ENCODE peak calls at places on chromosomes 11 and 22, in four cellular contexts. V is thoracic aorta, B is GM23338, M is body of pancreas. J is an unnamed sample. For H3K4me1, the result is how much of the 10 kb centered on the place peaks cover.

GRCh38 chr22:24105018-24105360 is 76.3 kb upstream of the SUSD2 start:
- DNase-seq in M (no peak), V (no peak), B (no peak), J (no peak)

GRCh38 chr22:42648368-42649260 is 578 bp downstream of the CYB5R3 start:
- DNase-seq in V (no peak), B (no peak), M (peak), J (peak)

GRCh38 chr11:120079750-120080610 is 57.9 kb downstream of the TRIM29 start:
- DNase-seq in M (peak), V (no peak), B (peak), J (no peak)

GRCh38 chr11:73201249-73201648 is 16.8 kb upstream of the P2RY2 start:
- DNase-seq in V (no peak), B (peak), M (no peak), J (no peak)

GRCh38 chr11:47123094-47123493 is 53.6 kb downstream of the ARFGAP2 start:
- DNase-seq in V (no peak), B (no peak), M (no peak), J (no peak)

GRCh38 chr22:44931077-44931540 is 78.7 kb downstream of the PHF21B start:
- DNase-seq in B (no peak), M (peak), V (no peak), J (no peak)

GRCh38 chr11:110795124-110795624 is 82.9 kb upstream of the ARHGAP20 start:
- DNase-seq in B (no peak), V (no peak), M (no peak), J (no peak)

GRCh38 chr11:2995091-2995561 is 3.0 kb upstream of the NAP1L4 start:
- DNase-seq in B (peak), M (no peak), V (no peak), J (no peak)

GRCh38 chr11:129090056-129090455 is 102.1 kb downstream of the ARHGAP32 start:
- DNase-seq in B (no peak), M (no peak), V (no peak), J (no peak)

GRCh38 chr11:134181707-134182106 is 42.1 kb downstream of the NCAPD3 start:
- DNase-seq in V (no peak), B (no peak), M (no peak), J (no peak)

GRCh38 chr22:49724030-49724892 is 103.4 kb downstream of the BRD1 start:
- DNase-seq in V (no peak), M (no peak), B (no peak), J (peak)

GRCh38 chr22:23035557-23036277 is 34.6 kb upstream of the GNAZ start:
- DNase-seq in B (no peak), V (no peak), M (no peak), J (no peak)

GRCh38 chr11:9530901-9531625 is 42.4 kb upstream of the WEE1 start:
- DNase-seq in M (no peak), B (no peak), V (no peak), J (no peak)

GRCh38 chr11:111913997-111914396 is 1.5 kb downstream of the HSPB2 start:
- DNase-seq in V (peak), B (no peak), M (peak), J (peak)

GRCh38 chr11:127052420-127052819 is 51.9 kb upstream of the KIRREL3 start:
- DNase-seq in M (no peak), V (no peak), B (peak), J (no peak)

GRCh38 chr11:47469411-47470179 is 20.7 kb upstream of the RAPSN start:
- DNase-seq in M (no peak), B (no peak), V (no peak), J (no peak)

GRCh38 chr11:17169876-17170275 is 37.9 kb downstream of the PIK3C2A start:
- DNase-seq in M (no peak), V (no peak), B (no peak), J (no peak)

GRCh38 chr11:68584097-68584496 is 100.2 kb upstream of the GAL start:
- DNase-seq in V (no peak), M (peak), B (peak), J (no peak)

GRCh38 chr22:18950141-18950540 is 14.0 kb upstream of the PRODH start:
- DNase-seq in V (no peak), M (no peak), B (no peak), J (no peak)

GRCh38 chr11:47331454-47332302 is 20.8 kb downstream of the MYBPC3 start:
- DNase-seq in V (no peak), B (no peak), M (no peak), J (no peak)

GRCh38 chr11:86735462-86736302 is 63.3 kb upstream of the ME3 start:
- DNase-seq in M (no peak), V (no peak), B (no peak), J (no peak)

GRCh38 chr22:46604306-46604690 is 15.9 kb upstream of the GRAMD4 start:
- DNase-seq in B (no peak), M (no peak), V (no peak), J (no peak)
- H3K4me3 ChIP-seq in B (no peak), M (no peak), V (no peak), J (no peak)

GRCh38 chr11:76837696-76838421 is 22.9 kb upstream of the ACER3 start:
- DNase-seq in M (no peak), B (no peak), V (no peak), J (no peak)
- H3K4me1 ChIP-seq in M (under half), B (under half), V (under half), J (under half)

DNA sequence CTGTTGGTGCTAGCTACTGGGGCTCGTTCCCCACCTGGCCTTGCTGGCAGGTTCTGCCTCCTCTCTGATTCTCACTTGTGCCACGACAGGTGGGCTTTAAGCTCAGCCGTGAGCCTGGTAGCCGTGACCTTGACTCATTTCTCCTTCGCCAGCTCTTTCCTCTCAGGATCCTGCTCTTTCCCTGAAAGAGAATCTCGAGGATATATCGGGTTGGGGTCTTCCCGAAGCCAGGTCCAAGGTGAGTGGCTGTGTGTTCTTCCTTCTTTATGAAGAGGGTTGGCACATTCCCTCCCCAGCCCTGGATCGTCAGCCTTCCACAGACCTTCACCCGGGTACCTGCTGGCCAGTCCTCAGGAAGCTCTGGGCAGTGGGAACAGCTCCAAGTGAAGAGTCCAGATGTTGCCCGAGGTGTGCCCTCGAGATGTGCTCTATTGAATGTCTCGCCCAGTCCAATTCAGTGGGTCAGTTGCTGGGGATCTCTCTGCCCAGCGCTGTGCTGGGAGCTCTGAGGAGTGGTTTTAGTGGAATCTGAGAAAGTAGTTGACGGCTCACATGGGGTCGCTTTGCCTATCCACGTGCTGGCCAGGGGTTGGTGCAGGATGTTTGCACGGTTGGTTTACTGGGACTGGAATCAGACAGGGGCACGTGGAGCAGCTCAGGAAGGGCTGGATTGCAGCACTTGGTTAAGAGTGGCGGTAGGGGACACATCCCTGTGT is 1.4 kb downstream of the ZNF74 start:
- DNase-seq in V (no peak), B (no peak), M (no peak), J (no peak)
- H3K4me3 ChIP-seq in V (no peak), B (peak), M (no peak), J (peak)

GRCh38 chr22:34986461-34986977 is 79.4 kb upstream of the ISX start:
- DNase-seq in M (no peak), V (no peak), B (no peak), J (no peak)
- H3K4me1 ChIP-seq in M (under half), V (under half), B (under half), J (under half)

DNA sequence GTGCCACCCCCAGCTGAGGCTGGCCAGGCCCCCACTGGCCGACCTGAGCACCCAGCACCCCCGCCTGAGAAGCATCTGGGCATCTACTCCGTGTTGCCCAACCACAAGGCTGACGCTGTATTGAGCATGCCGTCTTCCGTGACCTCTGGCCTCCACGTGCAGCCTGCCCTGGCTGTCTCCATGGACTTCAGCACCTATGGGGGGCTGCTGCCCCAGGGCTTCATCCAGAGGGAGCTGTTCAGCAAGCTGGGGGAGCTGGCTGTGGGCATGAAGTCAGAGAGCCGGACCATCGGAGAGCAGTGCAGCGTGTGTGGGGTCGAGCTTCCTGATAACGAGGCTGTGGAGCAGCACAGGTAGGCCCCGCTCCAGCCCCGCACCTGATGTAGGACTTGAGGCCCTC is 4.7 kb downstream of the ZBTB16 start:
- DNase-seq in V (no peak), B (no peak), M (no peak), J (no peak)
- H3K4me3 ChIP-seq in V (peak), B (no peak), M (no peak), J (peak)